ENCODE peak calls at places on chromosomes 1 and 21, in five cellular contexts. W is K562, T is SK-N-SH, O is H1, C is GM12878. Z is an unnamed sample. For H4K20me1, the result is how much of the 10 kb centered on the place peaks cover.

GRCh38 chr1:50493710-50494109 is 70.5 kb upstream of the DMRTA2 start:
- DNase-seq in T (no peak), O (no peak), W (no peak), C (no peak), Z (no peak)

GRCh38 chr1:91791691-91792392 is 94.1 kb downstream of the TGFBR3 start:
- DNase-seq in W (no peak), T (no peak), C (no peak), O (no peak), Z (no peak)

GRCh38 chr1:42162181-42162580 is 2.4 kb downstream of the GUCA2A start:
- DNase-seq in O (no peak), W (no peak), C (no peak), T (no peak), Z (no peak)

GRCh38 chr1:27129225-27129624 is 25.7 kb downstream of the SLC9A1 start:
- DNase-seq in T (no peak), W (no peak), O (no peak), C (no peak), Z (no peak)

GRCh38 chr1:8318436-8318835 is 522 bp downstream of the SLC45A1 start:
- DNase-seq in T (no peak), C (no peak), O (no peak), W (no peak), Z (no peak)

GRCh38 chr1:68490046-68490651 is 6.7 kb downstream of the DEPDC1 start:
- DNase-seq in W (no peak), O (no peak), C (no peak), T (no peak), Z (no peak)

GRCh38 chr1:43444151-43444826 is 9.4 kb downstream of the HYI start:
- DNase-seq in W (no peak), T (no peak), C (no peak), O (no peak), Z (no peak)

GRCh38 chr1:208841396-208841795 is 597.2 kb upstream of the PLXNA2 start:
- DNase-seq in C (no peak), W (no peak), T (no peak), O (no peak), Z (no peak)

GRCh38 chr1:151729966-151730291 is 8.6 kb downstream of the RIIAD1 start:
- DNase-seq in W (no peak), C (no peak), O (no peak), T (no peak), Z (no peak)

GRCh38 chr1:33307494-33307864 is 13.4 kb downstream of the A3GALT2 start:
- DNase-seq in T (no peak), C (peak), W (no peak), O (no peak), Z (no peak)

GRCh38 chr21:14690886-14691285 is 144.8 kb upstream of the SAMSN1 start:
- DNase-seq in O (no peak), C (no peak), T (no peak), W (no peak), Z (no peak)

GRCh38 chr1:233389169-233389568 is 61.6 kb downstream of the MAP3K21 start:
- DNase-seq in W (no peak), C (no peak), O (no peak), T (no peak), Z (no peak)

GRCh38 chr21:26753822-26754221 is 91.4 kb downstream of the ADAMTS1 start:
- DNase-seq in C (no peak), T (no peak), O (no peak), W (peak), Z (no peak)

GRCh38 chr1:7042322-7043231 is 257.3 kb downstream of the CAMTA1 start:
- DNase-seq in T (peak), C (no peak), O (no peak), W (peak), Z (peak)

GRCh38 chr1:160911441-160911840 is 26.5 kb upstream of the ITLN1 start:
- DNase-seq in W (peak), O (no peak), T (no peak), C (no peak), Z (no peak)

GRCh38 chr1:76291737-76292136 is 217.2 kb downstream of the ST6GALNAC3 start:
- DNase-seq in T (no peak), O (no peak), C (no peak), W (no peak), Z (no peak)

GRCh38 chr1:22591576-22591975 is 28.3 kb downstream of the EPHA8 start:
- DNase-seq in O (no peak), C (no peak), W (no peak), T (no peak), Z (no peak)

GRCh38 chr1:197666769-197667285 is 108.5 kb downstream of the DENND1B start:
- DNase-seq in C (no peak), T (no peak), W (no peak), O (no peak), Z (no peak)

GRCh38 chr1:168926236-168926635 is 180.3 kb upstream of the ATP1B1 start:
- DNase-seq in T (no peak), C (no peak), W (no peak), O (no peak), Z (no peak)

GRCh38 chr1:240909701-240910457 is 297.9 kb upstream of the GREM2 start:
- DNase-seq in W (no peak), C (peak), T (no peak), O (no peak), Z (no peak)

GRCh38 chr1:41357451-41358151 is 3.6 kb upstream of the FOXO6 start:
- DNase-seq in W (no peak), O (no peak), C (no peak), T (peak), Z (no peak)

GRCh38 chr1:166164995-166165660 is 1.7 kb downstream of the FAM78B start:
- DNase-seq in T (peak), W (peak), O (no peak), C (no peak), Z (peak)

GRCh38 chr1:66360285-66360724 is 173.6 kb upstream of the SGIP1 start:
- DNase-seq in O (no peak), W (peak), T (no peak), C (no peak), Z (no peak)

GRCh38 chr1:9025474-9025873 is 749 bp downstream of the SLC2A7 start:
- DNase-seq in C (no peak), T (no peak), O (no peak), W (no peak), Z (no peak)

GRCh38 chr1:57024855-57025254 is 59.0 kb upstream of the C8B start:
- DNase-seq in C (no peak), O (no peak), T (no peak), W (no peak), Z (no peak)

GRCh38 chr1:241706967-241707366 is 54.9 kb downstream of the WDR64 start:
- DNase-seq in C (no peak), W (no peak), O (no peak), T (no peak), Z (no peak)

GRCh38 chr1:207658904-207659485 is 14.1 kb downstream of the CR1L start:
- DNase-seq in O (no peak), W (no peak), T (no peak), C (no peak), Z (no peak)

GRCh38 chr1:63135174-63135512 is 187.2 kb upstream of the FOXD3 start:
- DNase-seq in T (no peak), O (no peak), W (no peak), C (no peak), Z (peak)

GRCh38 chr1:201284636-201285035 is 1.3 kb downstream of the PKP1 start:
- DNase-seq in T (no peak), W (no peak), C (no peak), O (no peak), Z (no peak)
- H4K20me1 ChIP-seq in T (under half), W (under half), C (under half), O (under half), Z (under half)

GRCh38 chr1:87673748-87674147 is 345.1 kb downstream of the LMO4 start:
- DNase-seq in C (no peak), W (no peak), O (no peak), T (no peak), Z (no peak)
- TF ChIP-seq GABPA in C (no peak), W (no peak), O (no peak), T (no peak), Z (no peak)

GRCh38 chr1:194297999-194298598 is 1111.7 kb upstream of the B3GALT2 start:
- DNase-seq in T (no peak), C (no peak), W (no peak), O (no peak), Z (no peak)

GRCh38 chr1:194294006-194294405 is 1107.6 kb upstream of the B3GALT2 start:
- DNase-seq in O (no peak), C (no peak), T (no peak), W (no peak), Z (no peak)

GRCh38 chr1:194297100-194297499 is 1110.7 kb upstream of the B3GALT2 start:
- DNase-seq in C (no peak), O (no peak), T (no peak), W (no peak), Z (no peak)

GRCh38 chr1:194296201-194296600 is 1109.8 kb upstream of the B3GALT2 start:
- DNase-seq in T (no peak), O (no peak), C (no peak), W (no peak), Z (no peak)

DNA sequence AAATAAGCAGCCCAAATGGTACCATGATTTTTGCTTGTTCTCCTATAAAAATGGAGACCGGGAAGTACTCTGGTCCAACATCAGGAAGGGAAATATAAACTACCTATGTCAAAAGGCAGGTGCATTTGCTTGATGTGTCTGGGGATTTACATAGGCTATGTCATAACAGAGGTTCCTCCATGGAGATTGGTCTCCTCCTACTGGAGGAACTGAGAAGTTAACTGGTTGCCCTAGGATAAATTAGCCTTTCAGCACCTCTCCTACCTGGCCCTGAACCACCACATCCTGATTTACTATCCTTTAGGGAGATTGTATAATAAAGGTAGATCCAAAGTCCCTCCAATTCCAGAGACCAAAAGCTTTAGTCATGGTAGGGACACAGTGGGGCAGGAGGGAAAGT is 1109.3 kb upstream of the B3GALT2 start:
- DNase-seq in W (peak), C (no peak), T (no peak), O (no peak), Z (peak)
- H4K20me1 ChIP-seq in W (under half), C (under half), T (under half), O (under half), Z (under half)

GRCh38 chr1:55310517-55310927 is 95.4 kb upstream of the USP24 start:
- DNase-seq in C (no peak), W (no peak), T (peak), O (no peak), Z (no peak)
- TF ChIP-seq GABPA in C (no peak), W (no peak), T (no peak), O (no peak), Z (no peak)

DNA sequence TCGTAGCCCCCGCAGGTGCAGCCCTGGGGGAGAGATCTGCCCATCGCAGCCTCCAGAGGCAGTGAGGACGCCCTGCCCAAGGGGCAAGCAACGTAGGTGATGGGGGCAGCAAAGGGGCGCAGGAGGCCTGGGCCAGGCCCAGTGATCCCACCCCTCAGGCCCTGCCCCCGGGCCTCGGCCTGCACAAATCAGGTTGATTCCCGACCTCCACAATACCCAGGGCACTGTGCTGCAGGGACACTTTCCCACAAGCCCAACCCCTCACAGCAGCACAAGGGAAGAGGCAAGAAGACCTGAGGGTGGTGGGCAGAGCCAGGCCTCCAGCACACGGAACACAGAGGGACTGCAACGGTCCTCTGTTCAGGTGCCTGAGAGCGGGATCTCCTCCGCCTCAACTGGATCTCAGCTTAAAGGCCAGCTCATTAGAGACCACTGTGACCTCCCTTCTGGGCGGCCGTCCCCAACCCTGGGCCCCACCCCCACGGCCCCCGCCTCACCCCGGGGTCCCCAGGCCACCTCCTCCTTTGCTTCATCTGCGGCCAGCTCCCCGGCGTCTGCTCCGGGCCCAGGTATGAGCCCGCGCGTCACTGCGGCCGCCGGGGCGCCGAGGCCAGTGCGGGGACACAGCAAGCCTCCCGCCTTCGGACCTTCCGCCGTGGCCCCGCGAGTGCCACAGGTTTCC is 789 bp upstream of the ARF1 start:
- DNase-seq in C (no peak), O (no peak), W (peak), T (peak), Z (no peak)
- H4K20me1 ChIP-seq in C (under half), O (under half), W (half or more), T (under half), Z (under half)

DNA sequence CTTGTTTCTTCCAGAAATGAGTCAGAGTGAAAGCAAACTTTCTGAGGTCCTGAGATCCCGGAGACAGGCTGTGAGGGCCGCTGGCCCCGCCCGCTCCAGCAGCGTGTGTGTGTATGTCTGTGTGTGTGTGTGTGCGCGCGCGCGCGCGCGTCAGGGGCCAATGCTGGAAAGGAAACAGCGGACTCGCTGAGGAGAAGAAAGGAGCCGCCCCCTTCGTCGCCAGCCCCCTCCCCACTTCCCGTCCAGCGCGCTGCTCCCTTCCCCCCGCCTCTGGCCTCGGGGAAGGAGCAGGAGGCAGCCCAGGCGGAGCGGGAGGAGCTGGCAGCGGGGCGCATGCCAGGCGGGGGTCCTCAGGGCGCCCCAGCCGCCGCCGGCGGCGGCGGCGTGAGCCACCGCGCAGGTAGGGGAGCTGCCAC is at the start of gene DISC1:
- DNase-seq in O (peak), T (peak), C (no peak), W (peak), Z (peak)
- TF ChIP-seq GABPA in O (no peak), T (no peak), C (no peak), W (no peak), Z (peak)

DNA sequence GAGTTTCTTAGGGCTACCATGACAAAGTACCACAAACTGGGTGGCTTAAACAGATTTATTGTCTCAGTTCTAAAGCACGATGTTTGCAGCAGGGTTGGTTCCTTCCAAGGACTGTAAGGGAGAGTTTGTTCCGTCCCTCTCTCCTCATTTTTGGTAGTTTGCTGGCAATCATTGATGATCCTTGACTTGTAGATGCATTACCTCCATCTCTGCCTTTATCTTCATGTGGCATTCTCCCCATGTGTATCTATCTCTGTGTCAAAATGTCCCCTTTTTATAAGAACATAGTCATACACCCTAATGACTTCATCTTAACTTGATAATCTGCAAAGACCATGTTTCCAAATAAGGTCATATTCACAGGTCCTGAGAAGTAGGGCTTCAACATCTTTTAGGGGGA is 90.2 kb downstream of the LRRC8C start:
- DNase-seq in W (no peak), C (no peak), T (no peak), O (no peak), Z (no peak)
- H4K20me1 ChIP-seq in W (under half), C (under half), T (under half), O (under half), Z (under half)

GRCh38 chr1:79859212-79859948 is 852.9 kb upstream of the ADGRL4 start:
- DNase-seq in T (no peak), C (no peak), W (no peak), O (no peak), Z (no peak)
- TF ChIP-seq GABPA in T (no peak), C (no peak), W (no peak), O (no peak), Z (no peak)

GRCh38 chr1:15858672-15859372 is 11.3 kb downstream of the SPEN start:
- DNase-seq in W (no peak), O (no peak), C (no peak), T (no peak), Z (no peak)
- H4K20me1 ChIP-seq in W (under half), O (under half), C (under half), T (half or more), Z (under half)

Z was measured in HepG2.